ENCODE peak calls at places on chromosomes 3 and 15, in five cellular contexts. G, Z, N, Y and S are unnamed samples.

GRCh38 chr3:170499562-170500156 is 81.0 kb downstream of the CLDN11 start:
- DNase-seq in G (peak), Z (peak), N (no peak), Y (peak), S (no peak)

GRCh38 chr15:57626713-57627440 is 35.2 kb downstream of the MYZAP start:
- DNase-seq in G (no peak), Z (no peak), N (no peak), Y (no peak), S (no peak)

GRCh38 chr3:12679468-12679867 is 15.6 kb upstream of the RAF1 start:
- DNase-seq in G (peak), Z (peak), N (no peak), Y (peak), S (no peak)

GRCh38 chr3:81684739-81685395 is 76.6 kb downstream of the GBE1 start:
- DNase-seq in G (peak), Z (peak), N (no peak), Y (peak), S (no peak)

GRCh38 chr3:111368061-111368460 is 173.9 kb upstream of the CD96 start:
- DNase-seq in G (no peak), Z (no peak), N (no peak), Y (no peak), S (no peak)

GRCh38 chr15:62828364-62828763 is 214.2 kb upstream of the TPM1 start:
- DNase-seq in G (no peak), Z (no peak), N (no peak), Y (no peak), S (no peak)

GRCh38 chr3:152638707-152639450 is 196.1 kb upstream of the P2RY1 start:
- DNase-seq in G (peak), Z (no peak), N (no peak), Y (peak), S (no peak)

GRCh38 chr15:29589975-29590374 is 232.3 kb downstream of the TJP1 start:
- DNase-seq in G (no peak), Z (no peak), N (no peak), Y (no peak), S (no peak)

GRCh38 chr3:121545049-121545563 is 682 bp downstream of the POLQ start:
- DNase-seq in G (peak), Z (peak), N (no peak), Y (peak), S (no peak)

GRCh38 chr3:72155391-72156064 is 370.6 kb upstream of the PROK2 start:
- DNase-seq in G (peak), Z (peak), N (no peak), Y (peak), S (no peak)

GRCh38 chr3:23489338-23490158 is 286.4 kb downstream of the UBE2E2 start:
- DNase-seq in G (peak), Z (no peak), N (no peak), Y (peak), S (no peak)

GRCh38 chr3:42755681-42756578 is 17.1 kb downstream of the CCDC13 start:
- DNase-seq in G (peak), Z (peak), N (no peak), Y (no peak), S (no peak)

GRCh38 chr3:129555176-129555575 is 12.2 kb downstream of the H1-8 start:
- DNase-seq in G (no peak), Z (no peak), N (no peak), Y (no peak), S (no peak)

GRCh38 chr3:57112206-57112605 is 51.7 kb downstream of the SPATA12 start:
- DNase-seq in G (peak), Z (no peak), N (no peak), Y (no peak), S (no peak)

GRCh38 chr15:52464478-52464877 is 64.2 kb downstream of the MYO5A start:
- DNase-seq in G (no peak), Z (no peak), N (no peak), Y (no peak), S (no peak)

GRCh38 chr3:13282528-13282985 is 137.6 kb downstream of the NUP210 start:
- DNase-seq in G (no peak), Z (no peak), N (no peak), Y (no peak), S (no peak)

GRCh38 chr3:186466391-186466974 is 77.7 kb downstream of the CRYGS start:
- DNase-seq in G (peak), Z (no peak), N (no peak), Y (no peak), S (no peak)

GRCh38 chr15:100765458-100766224 is 114.0 kb upstream of the ALDH1A3 start:
- DNase-seq in G (no peak), Z (no peak), N (no peak), Y (no peak), S (no peak)

GRCh38 chr3:45124379-45124778 is 21.8 kb downstream of the CDCP1 start:
- DNase-seq in G (peak), Z (peak), N (no peak), Y (peak), S (no peak)

GRCh38 chr3:48598323-48599076 is 3.4 kb upstream of the COL7A1 start:
- DNase-seq in G (peak), Z (peak), N (no peak), Y (peak), S (no peak)

GRCh38 chr3:101938262-101938847 is 89.0 kb downstream of the NFKBIZ start:
- DNase-seq in G (no peak), Z (no peak), N (no peak), Y (no peak), S (no peak)

GRCh38 chr3:188854395-188855149 is 317.2 kb upstream of the TPRG1 start:
- DNase-seq in G (peak), Z (no peak), N (no peak), Y (peak), S (no peak)

GRCh38 chr3:107421170-107421792 is 44.0 kb downstream of the CCDC54 start:
- DNase-seq in G (peak), Z (peak), N (no peak), Y (peak), S (no peak)

GRCh38 chr15:41558400-41559238 is at the start of gene TYRO3:
- DNase-seq in G (peak), Z (peak), N (peak), Y (peak), S (no peak)

GRCh38 chr15:83206971-83207621 is 527 bp downstream of the HDGFL3 start:
- DNase-seq in G (peak), Z (peak), N (no peak), Y (peak), S (no peak)

GRCh38 chr3:151439652-151440125 is 21.2 kb downstream of the IGSF10 start:
- DNase-seq in G (peak), Z (peak), N (no peak), Y (peak), S (no peak)

GRCh38 chr15:81091889-81092558 is 42.0 kb upstream of the CFAP161 start:
- DNase-seq in G (peak), Z (peak), N (no peak), Y (peak), S (peak)

GRCh38 chr15:96262097-96262496 is 68.4 kb upstream of the NR2F2 start:
- DNase-seq in G (no peak), Z (no peak), N (no peak), Y (no peak), S (no peak)

GRCh38 chr15:98799461-98799971 is 151.2 kb downstream of the IGF1R start:
- DNase-seq in G (peak), Z (no peak), N (no peak), Y (peak), S (no peak)

GRCh38 chr15:74307827-74308642 is 59.4 kb downstream of the CYP11A1 start:
- DNase-seq in G (peak), Z (peak), N (no peak), Y (peak), S (peak)

GRCh38 chr3:17290894-17291293 is 406.1 kb downstream of the PLCL2 start:
- DNase-seq in G (no peak), Z (no peak), N (no peak), Y (no peak), S (peak)

GRCh38 chr15:35697549-35698299 is 151.8 kb upstream of the DPH6 start:
- DNase-seq in G (peak), Z (peak), N (no peak), Y (peak), S (peak)

GRCh38 chr15:39153718-39154117 is 427.2 kb upstream of the THBS1 start:
- DNase-seq in G (no peak), Z (no peak), N (no peak), Y (no peak), S (no peak)

GRCh38 chr3:67082533-67083024 is 84.5 kb downstream of the KBTBD8 start:
- DNase-seq in G (no peak), Z (no peak), N (no peak), Y (no peak), S (no peak)
- H3K4me3 ChIP-seq in G (no peak), Z (no peak), N (peak), Y (no peak), S (no peak)

DNA sequence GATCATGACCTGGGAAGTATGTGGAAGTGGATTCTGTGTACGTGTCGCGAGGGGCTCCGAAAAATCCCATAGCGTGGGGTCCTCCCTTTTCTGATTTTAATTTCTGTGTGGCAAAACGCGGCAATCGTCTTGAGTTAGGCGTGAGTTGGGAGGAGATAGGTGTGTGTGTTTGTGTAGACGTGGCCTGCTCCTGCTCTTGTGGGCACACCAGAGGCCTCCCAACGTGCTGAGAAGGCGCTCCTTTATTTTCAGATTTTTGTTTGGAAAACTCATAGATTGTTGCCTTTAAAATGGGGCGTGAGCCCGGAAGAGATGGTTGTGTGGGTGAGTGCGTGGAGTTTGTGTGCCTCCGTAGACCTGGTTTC is 1.3 kb downstream of the TRIM71 start:
- DNase-seq in G (no peak), Z (no peak), N (no peak), Y (no peak), S (no peak)
- H3K4me3 ChIP-seq in G (no peak), Z (no peak), N (no peak), Y (no peak), S (no peak)

GRCh38 chr3:50582083-50582482 is 12.8 kb downstream of the HEMK1 start:
- DNase-seq in G (no peak), Z (no peak), N (no peak), Y (no peak), S (no peak)

GRCh38 chr3:50581459-50581842 is 12.1 kb downstream of the HEMK1 start:
- DNase-seq in G (no peak), Z (no peak), N (no peak), Y (no peak), S (no peak)

GRCh38 chr3:50584391-50584790 is 15.1 kb downstream of the HEMK1 start:
- DNase-seq in G (peak), Z (no peak), N (no peak), Y (no peak), S (no peak)

GRCh38 chr3:50585919-50586762 is 16.8 kb downstream of the HEMK1 start:
- DNase-seq in G (no peak), Z (no peak), N (no peak), Y (no peak), S (no peak)

GRCh38 chr3:50583897-50584296 is 14.6 kb downstream of the HEMK1 start:
- DNase-seq in G (no peak), Z (no peak), N (no peak), Y (no peak), S (no peak)
- H3K4me3 ChIP-seq in G (no peak), Z (no peak), N (no peak), Y (no peak), S (no peak)

GRCh38 chr3:46574881-46575576 is 8.9 kb upstream of the LRRC2 start:
- DNase-seq in G (no peak), Z (no peak), N (no peak), Y (no peak), S (no peak)
- H3K4me3 ChIP-seq in G (no peak), Z (no peak), N (no peak), Y (no peak), S (no peak)